ENCODE peak calls at places on chromosomes 6 and 20, in eight cellular contexts. D is pons; B is glutamatergic neuron; N is EL; O is activated CD8-positive, alpha-beta memory T cell treated with anti-CD3 and anti-CD28 coated beads, Interleukin-2, amount 10 ng/mL, durations not matched to agents 7 days and 5 days; V is stimulated activated CD8-positive, alpha-beta memory T cell treated with anti-CD3 and anti-CD28 coated beads, Interleukin-2, amount 100 ng/mL, for 1 hour; M is M059J; Z is T-helper 2 cell. G is an unnamed sample.

GRCh38 chr6:90121982-90122381 is 174.7 kb downstream of the BACH2 start:
- DNase-seq in Z (no peak), D (no peak), O (no peak), V (no peak), B (no peak), N (peak), M (peak), G (no peak)

GRCh38 chr6:89321571-89321970 is 6.5 kb upstream of the GABRR2 start:
- DNase-seq in N (no peak), M (no peak), D (peak), V (no peak), O (no peak), Z (no peak), B (no peak), G (no peak)

GRCh38 chr6:46419576-46420002 is 71.7 kb downstream of the RCAN2 start:
- DNase-seq in M (peak), Z (no peak), N (peak), D (peak), B (peak), O (peak), V (no peak), G (peak)

GRCh38 chr20:36541227-36542018 is at the start of gene MYL9:
- DNase-seq in N (peak), Z (no peak), D (no peak), M (peak), O (no peak), B (peak), V (no peak), G (no peak)

GRCh38 chr6:94389218-94389617 is 969.9 kb upstream of the EPHA7 start:
- DNase-seq in B (no peak), V (no peak), N (no peak), M (no peak), Z (no peak), O (no peak), D (no peak), G (no peak)

GRCh38 chr6:145904878-145905277 is 59.3 kb downstream of the SHPRH start:
- DNase-seq in D (peak), V (no peak), Z (no peak), O (no peak), N (no peak), M (no peak), B (no peak), G (no peak)

GRCh38 chr6:111663692-111664564 is 58.2 kb upstream of the TRAF3IP2 start:
- DNase-seq in O (no peak), V (no peak), D (no peak), M (no peak), Z (no peak), N (peak), B (peak), G (no peak)

GRCh38 chr6:169250660-169251059 is 3.0 kb downstream of the THBS2 start:
- DNase-seq in Z (no peak), V (no peak), N (peak), B (no peak), M (peak), D (peak), O (no peak), G (no peak)

GRCh38 chr6:67717281-67717680 is 917.8 kb upstream of the ADGRB3 start:
- DNase-seq in D (no peak), Z (no peak), B (no peak), V (no peak), M (no peak), N (no peak), O (no peak), G (no peak)

GRCh38 chr6:148323344-148323743 is 19.3 kb upstream of the SASH1 start:
- DNase-seq in B (no peak), M (peak), D (no peak), O (no peak), V (no peak), Z (no peak), N (peak), G (peak)

GRCh38 chr20:62303327-62304226 is 780 bp downstream of the ADRM1 start:
- DNase-seq in B (no peak), O (peak), M (peak), Z (no peak), N (peak), V (no peak), D (no peak), G (peak)

GRCh38 chr6:139743629-139744028 is 369.2 kb upstream of the CITED2 start:
- DNase-seq in Z (no peak), V (no peak), B (no peak), O (no peak), D (no peak), M (peak), N (peak), G (no peak)

GRCh38 chr6:35177139-35177538 is 36.0 kb upstream of the TCP11 start:
- DNase-seq in Z (no peak), O (peak), V (no peak), N (peak), D (no peak), B (no peak), M (no peak), G (no peak)

GRCh38 chr20:58233881-58234528 is 5.6 kb upstream of the ANKRD60 start:
- DNase-seq in V (no peak), B (peak), Z (no peak), O (peak), M (peak), D (no peak), N (peak), G (peak)

GRCh38 chr20:62602550-62602949 is 39.8 kb upstream of the SLCO4A1 start:
- DNase-seq in D (no peak), N (no peak), O (peak), Z (no peak), V (no peak), B (no peak), M (peak), G (no peak)

GRCh38 chr20:8798505-8798904 is 270.4 kb upstream of the PLCB4 start:
- DNase-seq in D (no peak), B (no peak), O (no peak), V (no peak), Z (no peak), M (no peak), N (no peak), G (no peak)

GRCh38 chr20:63795178-63795830 is 35.8 kb downstream of the ZBTB46 start:
- DNase-seq in B (no peak), V (no peak), N (no peak), M (no peak), D (no peak), Z (no peak), O (no peak), G (no peak)

GRCh38 chr6:16413399-16413798 is 175.0 kb downstream of the GMPR start:
- DNase-seq in O (peak), Z (no peak), V (no peak), D (no peak), N (no peak), B (no peak), M (no peak), G (no peak)

GRCh38 chr20:17928633-17929311 is 39.8 kb downstream of the SNX5 start:
- DNase-seq in D (no peak), M (no peak), B (no peak), N (no peak), Z (no peak), O (no peak), V (no peak), G (no peak)

GRCh38 chr20:1430004-1430451 is 36.6 kb downstream of the NSFL1C start:
- DNase-seq in D (no peak), Z (no peak), B (no peak), V (no peak), O (no peak), M (peak), N (peak), G (no peak)

GRCh38 chr6:160282444-160282843 is 23.8 kb upstream of the SLC22A2 start:
- DNase-seq in O (no peak), V (no peak), B (no peak), Z (no peak), N (no peak), M (no peak), D (no peak), G (no peak)

GRCh38 chr20:560680-561079 is 17.1 kb upstream of the CSNK2A1 start:
- DNase-seq in V (no peak), Z (no peak), B (no peak), O (no peak), D (no peak), N (no peak), M (no peak), G (no peak)

GRCh38 chr6:44177691-44178423 is 19.2 kb downstream of the CAPN11 start:
- DNase-seq in N (peak), O (no peak), M (peak), B (no peak), Z (no peak), D (no peak), V (no peak), G (no peak)

GRCh38 chr6:74946961-74947360 is 258.9 kb downstream of the COL12A1 start:
- DNase-seq in B (no peak), O (no peak), V (no peak), Z (no peak), M (peak), N (peak), D (no peak), G (no peak)

GRCh38 chr20:35478804-35479472 is 23.5 kb downstream of the CEP250 start:
- DNase-seq in Z (no peak), M (no peak), O (no peak), V (no peak), D (no peak), B (peak), N (no peak), G (peak)